ENCODE peak calls at places on chromosome 2, in five cellular contexts. E is NCI-H2081, N is AG09319, X is tibial nerve, H is gastrocnemius medialis. A is an unnamed sample.

GRCh38 chr2:151999058-151999457 is 99.8 kb downstream of the CACNB4 start:
- DNase-seq in H (peak; percentile 14), X (no peak), N (no peak), E (peak; percentile 48), A (peak; percentile 66)

GRCh38 chr2:230447036-230447435 is 31.0 kb downstream of the SP100 start:
- DNase-seq in E (no peak), X (no peak), N (no peak), H (no peak), A (no peak)

GRCh38 chr2:183070942-183071844 is 7.4 kb upstream of the DUSP19 start:
- DNase-seq in H (no peak), E (no peak), N (no peak), X (no peak), A (no peak)

GRCh38 chr2:195535911-195536522 is 121.0 kb upstream of the SLC39A10 start:
- DNase-seq in N (no peak), H (peak; percentile 28), E (no peak), X (no peak), A (peak; percentile 40)

GRCh38 chr2:24418166-24418843 is 58.0 kb upstream of the ITSN2 start:
- DNase-seq in X (no peak), H (no peak), E (no peak), N (no peak), A (no peak)

GRCh38 chr2:32931945-32932709 is 14.6 kb upstream of the LTBP1 start:
- DNase-seq in X (no peak), E (no peak), H (no peak), N (no peak), A (no peak)

GRCh38 chr2:130185896-130186295 is 3.8 kb downstream of the MZT2B start:
- DNase-seq in E (no peak), N (no peak), X (no peak), H (no peak), A (no peak)

GRCh38 chr2:44722002-44722625 is 219.4 kb upstream of the SIX3 start:
- DNase-seq in E (no peak), H (no peak), X (no peak), N (no peak), A (no peak)

GRCh38 chr2:185859506-185859905 is 120.9 kb downstream of the FSIP2 start:
- DNase-seq in N (no peak), H (no peak), X (no peak), E (no peak), A (no peak)

GRCh38 chr2:134372611-134373131 is 118.8 kb downstream of the MGAT5 start:
- DNase-seq in H (no peak), E (peak; percentile 66), N (peak; percentile 82), X (no peak), A (no peak)

GRCh38 chr2:189302274-189302948 is 122.8 kb upstream of the COL5A2 start:
- DNase-seq in H (no peak), N (no peak), E (no peak), X (no peak), A (no peak)

GRCh38 chr2:84527137-84528129 is 11.1 kb downstream of the DNAH6 start:
- DNase-seq in X (no peak), N (no peak), H (no peak), E (no peak), A (no peak)

GRCh38 chr2:31137211-31138036 is 816 bp downstream of the GALNT14 start:
- DNase-seq in X (no peak), H (no peak), N (peak; percentile 5), E (no peak), A (peak; percentile 59)

GRCh38 chr2:3137651-3138300 is 239.8 kb downstream of the EIPR1 start:
- DNase-seq in X (no peak), E (no peak), H (no peak), N (no peak), A (no peak)

GRCh38 chr2:26017464-26018183 is 16.3 kb upstream of the RAB10 start:
- DNase-seq in E (no peak), H (no peak), X (no peak), N (no peak), A (no peak)

GRCh38 chr2:77566582-77566981 is 44.4 kb upstream of the LRRTM4 start:
- DNase-seq in E (no peak), X (no peak), H (no peak), N (no peak), A (no peak)

GRCh38 chr2:181570833-181571661 is 85.9 kb downstream of the CERKL start:
- DNase-seq in N (no peak), H (no peak), X (no peak), E (peak; percentile 1), A (no peak)

A was measured in germinal center.